ENCODE peak calls at places on chromosomes 12 and 14, in six cellular contexts. J, W, D, R, M and E are unnamed samples.

GRCh38 chr14:49966971-49967630 is 74.2 kb downstream of the ARF6 start:
- DNase-seq in J (no peak), W (no peak), D (no peak), R (peak), M (no peak), E (no peak)

GRCh38 chr12:19462441-19462840 is 23.1 kb downstream of the AEBP2 start:
- DNase-seq in J (no peak), W (no peak), D (peak), R (no peak), M (no peak), E (no peak)

GRCh38 chr12:72269491-72269890 is 2.7 kb upstream of the TRHDE start:
- DNase-seq in J (no peak), W (no peak), D (no peak), R (no peak), M (no peak), E (no peak)

GRCh38 chr14:95597784-95598204 is 62.9 kb downstream of the GLRX5 start:
- DNase-seq in J (no peak), W (no peak), D (peak), R (peak), M (no peak), E (no peak)

GRCh38 chr12:94900496-94900895 is 103.0 kb downstream of the NDUFA12 start:
- DNase-seq in J (no peak), W (no peak), D (no peak), R (no peak), M (no peak), E (no peak)

GRCh38 chr12:88836156-88836555 is 255.9 kb upstream of the KITLG start:
- DNase-seq in J (no peak), W (no peak), D (no peak), R (peak), M (no peak), E (no peak)

GRCh38 chr14:95328876-95329503 is 9.3 kb upstream of the CLMN start:
- DNase-seq in J (no peak), W (no peak), D (peak), R (peak), M (no peak), E (no peak)

GRCh38 chr14:77045570-77045890 is 17.0 kb upstream of the IRF2BPL start:
- DNase-seq in J (no peak), W (no peak), D (no peak), R (no peak), M (no peak), E (no peak)

GRCh38 chr12:65882504-65882903 is 58.2 kb downstream of the HMGA2 start:
- DNase-seq in J (no peak), W (no peak), D (peak), R (no peak), M (no peak), E (no peak)

GRCh38 chr12:114403044-114403689 is 2.8 kb downstream of the TBX5 start:
- DNase-seq in J (no peak), W (no peak), D (peak), R (no peak), M (no peak), E (no peak)

GRCh38 chr14:86153480-86153879 is 623.5 kb downstream of the FLRT2 start:
- DNase-seq in J (no peak), W (no peak), D (no peak), R (no peak), M (no peak), E (no peak)

GRCh38 chr12:47818007-47818376 is 1.7 kb downstream of the HDAC7 start:
- DNase-seq in J (no peak), W (no peak), D (no peak), R (no peak), M (no peak), E (no peak)
- TF ChIP-seq CTCF in J (no peak), W (no peak), D (no peak), R (peak), M (no peak), E (no peak)

GRCh38 chr12:103751171-103751570 is 89.9 kb downstream of the NT5DC3 start:
- DNase-seq in J (no peak), W (no peak), D (no peak), R (no peak), M (no peak), E (no peak)
- TF ChIP-seq CTCF in J (no peak), W (no peak), D (peak), R (peak), M (no peak), E (no peak)

GRCh38 chr14:68300608-68301007 is 481.0 kb downstream of the RAD51B start:
- DNase-seq in J (no peak), W (no peak), D (no peak), R (no peak), M (no peak), E (no peak)

GRCh38 chr14:68297011-68297410 is 477.4 kb downstream of the RAD51B start:
- DNase-seq in J (no peak), W (no peak), D (no peak), R (no peak), M (no peak), E (no peak)

GRCh38 chr14:68295316-68295816 is 475.8 kb downstream of the RAD51B start:
- DNase-seq in J (no peak), W (no peak), D (no peak), R (no peak), M (no peak), E (no peak)

GRCh38 chr14:68293404-68293803 is 473.8 kb downstream of the RAD51B start:
- DNase-seq in J (no peak), W (no peak), D (no peak), R (no peak), M (no peak), E (no peak)

GRCh38 chr14:68297871-68298468 is 478.4 kb downstream of the RAD51B start:
- DNase-seq in J (no peak), W (no peak), D (peak), R (no peak), M (no peak), E (no peak)
- TF ChIP-seq CTCF in J (no peak), W (no peak), D (peak), R (no peak), M (no peak), E (no peak)

GRCh38 chr14:74048291-74048690 is 29.1 kb downstream of the BBOF1 start:
- DNase-seq in J (no peak), W (no peak), D (no peak), R (peak), M (no peak), E (no peak)
- TF ChIP-seq CTCF in J (no peak), W (no peak), D (no peak), R (no peak), M (no peak), E (no peak)

GRCh38 chr12:39380090-39380489 is 62.8 kb downstream of the KIF21A start:
- DNase-seq in J (no peak), W (no peak), D (no peak), R (no peak), M (no peak), E (no peak)
- TF ChIP-seq CTCF in J (no peak), W (no peak), D (no peak), R (no peak), M (no peak), E (no peak)

GRCh38 chr12:87599459-87599858 is 429.7 kb downstream of the C12orf50 start:
- DNase-seq in J (no peak), W (no peak), D (no peak), R (no peak), M (no peak), E (no peak)

GRCh38 chr12:87597114-87597513 is 432.1 kb downstream of the C12orf50 start:
- DNase-seq in J (no peak), W (no peak), D (no peak), R (no peak), M (no peak), E (no peak)

GRCh38 chr12:87596134-87596533 is 433.1 kb downstream of the C12orf50 start:
- DNase-seq in J (no peak), W (no peak), D (no peak), R (no peak), M (no peak), E (no peak)

DNA sequence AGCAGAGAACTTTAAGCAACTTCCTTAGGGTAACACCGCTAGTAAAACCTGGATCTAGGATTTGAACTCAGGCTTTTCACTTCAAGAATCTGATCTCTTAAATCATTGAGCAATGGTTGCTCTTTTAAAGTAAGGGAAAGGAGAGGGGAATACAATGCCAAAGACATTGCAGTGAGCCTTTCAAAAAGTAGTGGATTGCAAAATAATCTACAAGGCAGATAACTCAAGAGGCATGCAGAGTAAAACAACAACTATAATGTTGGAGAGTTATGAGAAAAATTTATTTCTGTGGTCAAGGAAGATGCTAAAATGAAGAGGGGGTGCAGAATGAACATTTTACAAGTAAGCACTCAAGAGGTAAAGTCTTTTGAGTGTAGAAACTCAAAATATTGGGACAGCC is 432.6 kb downstream of the C12orf50 start:
- DNase-seq in J (no peak), W (no peak), D (no peak), R (no peak), M (no peak), E (no peak)
- TF ChIP-seq CTCF in J (no peak), W (no peak), D (no peak), R (no peak), M (no peak), E (no peak)

GRCh38 chr14:69094481-69094880 is 58.4 kb downstream of the DCAF5 start:
- DNase-seq in J (no peak), W (no peak), D (no peak), R (no peak), M (no peak), E (no peak)

GRCh38 chr14:69097974-69098373 is 54.9 kb downstream of the DCAF5 start:
- DNase-seq in J (no peak), W (no peak), D (no peak), R (no peak), M (no peak), E (no peak)

GRCh38 chr14:69092840-69093422 is 60.0 kb downstream of the DCAF5 start:
- DNase-seq in J (no peak), W (no peak), D (no peak), R (no peak), M (no peak), E (no peak)

GRCh38 chr14:69093551-69094421 is 59.1 kb downstream of the DCAF5 start:
- DNase-seq in J (no peak), W (no peak), D (peak), R (no peak), M (no peak), E (no peak)

DNA sequence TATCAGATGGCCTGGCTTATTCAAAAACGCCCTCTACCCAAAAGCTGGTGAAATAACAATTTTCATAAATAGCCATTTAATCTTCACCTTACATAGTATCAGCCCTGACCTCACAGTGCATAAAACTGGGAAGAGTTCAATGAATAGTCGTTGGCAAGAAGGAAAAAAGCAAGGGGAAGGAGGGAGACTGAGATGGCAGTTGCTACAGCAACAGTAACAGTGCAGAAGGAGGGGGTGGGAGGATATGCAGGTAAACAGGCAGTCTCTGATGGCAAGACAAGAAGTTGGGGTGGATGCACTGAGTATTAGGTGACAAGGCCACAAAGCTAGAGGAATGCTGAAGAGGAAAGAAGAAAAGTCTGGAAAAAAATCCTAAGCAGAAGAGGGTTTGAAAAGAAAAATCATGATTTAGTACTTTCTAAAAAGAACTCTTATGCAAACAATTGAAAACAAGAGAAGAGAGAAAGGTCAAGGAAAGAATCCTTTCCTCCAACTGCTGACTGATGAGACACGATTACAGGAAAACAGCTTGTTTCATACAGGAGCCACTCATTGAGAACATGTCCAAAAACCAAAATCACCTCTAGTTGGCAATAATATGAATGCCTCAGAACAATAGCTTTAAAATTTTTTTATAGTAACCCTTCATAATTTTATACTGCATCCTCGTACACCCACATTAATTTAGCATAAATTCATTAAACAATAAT is 56.0 kb downstream of the DCAF5 start:
- DNase-seq in J (no peak), W (no peak), D (peak), R (no peak), M (no peak), E (no peak)
- TF ChIP-seq CTCF in J (no peak), W (no peak), D (no peak), R (no peak), M (no peak), E (no peak)

DNA sequence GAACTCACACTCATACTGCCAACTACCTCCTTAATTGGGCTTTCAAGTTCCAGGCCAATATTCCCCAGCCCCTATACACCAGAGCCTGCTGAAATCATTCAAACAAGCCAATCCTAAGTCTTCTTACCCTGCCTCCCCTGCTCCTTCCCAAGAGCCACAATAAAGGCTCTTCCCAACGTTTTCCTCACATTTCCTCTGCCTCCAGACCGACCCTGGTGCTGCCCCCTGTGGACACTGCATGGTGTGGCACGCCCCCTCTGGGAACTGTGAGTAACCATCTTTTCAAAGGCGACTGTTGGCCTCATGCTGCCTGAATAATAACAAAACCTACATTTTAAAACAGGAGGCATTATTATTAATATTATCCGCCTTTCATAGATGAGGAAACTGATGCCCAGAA is 111.6 kb upstream of the NOS1 start:
- DNase-seq in J (no peak), W (no peak), D (no peak), R (no peak), M (no peak), E (no peak)
- TF ChIP-seq CTCF in J (no peak), W (no peak), D (peak), R (no peak), M (no peak), E (no peak)